ENCODE peak calls at places on chromosome 5, in six cellular contexts. Q, K, J, T, U and I are unnamed samples.

GRCh38 chr5:119269061-119269579 is 86.7 kb upstream of the TNFAIP8 start:
- DNase-seq in Q (peak), K (no peak), J (peak), T (no peak), U (no peak), I (peak)

GRCh38 chr5:44320188-44320587 is 69.0 kb downstream of the FGF10 start:
- DNase-seq in Q (no peak), K (no peak), J (no peak), T (no peak), U (no peak), I (no peak)

GRCh38 chr5:124628721-124629596 is 117.5 kb downstream of the ZNF608 start:
- DNase-seq in Q (no peak), K (no peak), J (no peak), T (peak), U (no peak), I (peak)

GRCh38 chr5:14036514-14036913 is 92.0 kb upstream of the DNAH5 start:
- DNase-seq in Q (no peak), K (no peak), J (no peak), T (peak), U (no peak), I (peak)

GRCh38 chr5:1065143-1065750 is 46.6 kb downstream of the SLC12A7 start:
- DNase-seq in Q (no peak), K (no peak), J (no peak), T (no peak), U (no peak), I (no peak)

GRCh38 chr5:167701103-167701502 is 590.3 kb upstream of the WWC1 start:
- DNase-seq in Q (no peak), K (no peak), J (no peak), T (no peak), U (no peak), I (no peak)

GRCh38 chr5:120436996-120437395 is 27.1 kb upstream of the PRR16 start:
- DNase-seq in Q (no peak), K (no peak), J (no peak), T (no peak), U (no peak), I (peak)

GRCh38 chr5:22314548-22314947 is 538.6 kb downstream of the CDH12 start:
- DNase-seq in Q (no peak), K (no peak), J (no peak), T (no peak), U (no peak), I (no peak)

GRCh38 chr5:79831910-79832309 is 142.3 kb downstream of the CMYA5 start:
- DNase-seq in Q (no peak), K (no peak), J (peak), T (no peak), U (no peak), I (no peak)

GRCh38 chr5:89498699-89499098 is 615.7 kb upstream of the MEF2C start:
- DNase-seq in Q (no peak), K (no peak), J (no peak), T (no peak), U (no peak), I (no peak)

GRCh38 chr5:123790226-123790625 is 278.2 kb downstream of the CSNK1G3 start:
- DNase-seq in Q (no peak), K (no peak), J (no peak), T (no peak), U (no peak), I (no peak)

GRCh38 chr5:14008819-14009311 is 64.4 kb upstream of the DNAH5 start:
- DNase-seq in Q (no peak), K (no peak), J (peak), T (no peak), U (no peak), I (peak)

GRCh38 chr5:74424162-74424868 is 216.2 kb downstream of the ENC1 start:
- DNase-seq in Q (no peak), K (no peak), J (peak), T (no peak), U (no peak), I (no peak)

GRCh38 chr5:32339198-32339597 is 26.5 kb upstream of the MTMR12 start:
- DNase-seq in Q (no peak), K (no peak), J (no peak), T (no peak), U (no peak), I (peak)

GRCh38 chr5:130110333-130110732 is 206.1 kb downstream of the CHSY3 start:
- DNase-seq in Q (no peak), K (no peak), J (no peak), T (no peak), U (no peak), I (no peak)

GRCh38 chr5:138676556-138677193 is 76.5 kb upstream of the CTNNA1 start:
- DNase-seq in Q (no peak), K (no peak), J (no peak), T (no peak), U (no peak), I (no peak)

GRCh38 chr5:108661030-108661429 is 86.7 kb upstream of the FER start:
- DNase-seq in Q (peak), K (no peak), J (no peak), T (no peak), U (no peak), I (no peak)

GRCh38 chr5:174581483-174581882 is 142.9 kb upstream of the MSX2 start:
- DNase-seq in Q (no peak), K (no peak), J (peak), T (peak), U (no peak), I (no peak)

GRCh38 chr5:31626156-31626555 is 12.8 kb upstream of the PDZD2 start:
- DNase-seq in Q (no peak), K (no peak), J (peak), T (no peak), U (no peak), I (no peak)

GRCh38 chr5:172049226-172049796 is 42.9 kb upstream of the FBXW11 start:
- DNase-seq in Q (no peak), K (no peak), J (no peak), T (no peak), U (no peak), I (no peak)

GRCh38 chr5:66642538-66642937 is 46.3 kb downstream of the MAST4 start:
- DNase-seq in Q (no peak), K (no peak), J (no peak), T (no peak), U (no peak), I (no peak)

GRCh38 chr5:111603446-111603827 is 91.1 kb upstream of the STARD4 start:
- DNase-seq in Q (peak), K (no peak), J (no peak), T (no peak), U (no peak), I (peak)

GRCh38 chr5:34977934-34978616 is 48.7 kb downstream of the DNAJC21 start:
- DNase-seq in Q (no peak), K (no peak), J (no peak), T (no peak), U (no peak), I (no peak)

GRCh38 chr5:146568161-146568560 is 52.2 kb upstream of the GPR151 start:
- DNase-seq in Q (no peak), K (no peak), J (no peak), T (no peak), U (no peak), I (no peak)

GRCh38 chr5:93246093-93246855 is 334.7 kb downstream of the NR2F1-AS1 start:
- DNase-seq in Q (peak), K (no peak), J (no peak), T (no peak), U (no peak), I (peak)

GRCh38 chr5:83400712-83401111 is 70.8 kb upstream of the VCAN start:
- DNase-seq in Q (peak), K (no peak), J (no peak), T (no peak), U (no peak), I (no peak)

GRCh38 chr5:174692982-174693422 is 31.4 kb upstream of the MSX2 start:
- DNase-seq in Q (no peak), K (no peak), J (no peak), T (no peak), U (no peak), I (no peak)

GRCh38 chr5:161763571-161763970 is 78.0 kb downstream of the GABRA6 start:
- DNase-seq in Q (no peak), K (no peak), J (no peak), T (no peak), U (no peak), I (no peak)

GRCh38 chr5:127031147-127031862 is 947 bp upstream of the MARCHF3 start:
- DNase-seq in Q (no peak), K (peak), J (peak), T (no peak), U (peak), I (no peak)

GRCh38 chr5:127029513-127030258 is 672 bp downstream of the MARCHF3 start:
- DNase-seq in Q (peak), K (peak), J (peak), T (no peak), U (no peak), I (peak)

GRCh38 chr5:127028822-127029457 is 1.4 kb downstream of the MARCHF3 start:
- DNase-seq in Q (peak), K (peak), J (peak), T (no peak), U (no peak), I (peak)

GRCh38 chr5:127031863-127032232 is 1.5 kb upstream of the MARCHF3 start:
- DNase-seq in Q (no peak), K (no peak), J (no peak), T (no peak), U (no peak), I (no peak)

DNA sequence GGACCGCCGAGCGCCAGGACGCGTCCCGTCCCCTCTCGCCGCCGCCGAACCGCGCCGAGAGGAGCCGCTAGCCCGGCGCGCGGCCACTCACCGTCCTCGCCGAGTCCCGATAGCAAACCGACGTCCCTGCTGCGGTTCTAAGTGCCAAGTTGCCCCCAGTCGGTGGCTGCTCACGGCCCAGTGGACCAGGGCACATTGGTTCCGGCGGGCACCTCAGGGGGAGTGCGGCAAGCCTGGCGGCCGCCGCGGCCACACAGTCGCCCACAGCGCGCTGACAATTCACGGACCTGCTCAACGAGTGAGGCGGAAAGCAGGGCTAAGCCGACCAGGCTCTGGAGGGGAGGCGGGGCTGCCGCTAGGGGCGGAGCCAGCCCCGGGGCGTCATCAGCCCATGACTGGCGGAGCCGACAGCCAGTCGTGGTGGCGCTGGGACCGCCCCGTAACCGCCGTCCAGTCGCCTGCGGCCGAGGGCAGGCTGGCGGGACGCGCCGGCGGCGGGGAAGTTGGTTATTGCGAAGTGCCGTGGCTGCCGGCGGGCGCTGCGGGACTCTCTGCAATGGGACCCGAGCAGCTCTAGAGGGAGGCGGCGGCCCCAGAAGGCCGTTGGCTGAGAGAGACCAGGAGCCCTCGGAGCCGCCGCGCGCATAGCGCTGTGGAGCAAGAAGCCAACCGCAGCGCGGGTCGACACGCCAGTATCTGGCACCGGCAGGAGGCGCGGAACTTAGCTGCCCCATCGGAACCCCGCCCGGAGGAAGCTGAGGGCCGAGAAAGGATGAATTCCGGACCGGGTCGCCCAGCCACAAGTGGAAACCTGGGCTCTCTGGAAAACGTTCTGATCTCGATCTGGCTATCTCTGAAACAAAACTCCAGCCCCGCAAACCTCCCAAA is at the start of gene MARCHF3:
- DNase-seq in Q (peak), K (peak), J (peak), T (peak), U (peak), I (peak)
- TF ChIP-seq POLR2A in Q (peak), K (peak), J (peak), T (peak), U (peak), I (peak)

GRCh38 chr5:180069589-180070247 is 1.8 kb downstream of the RNF130 start:
- DNase-seq in Q (no peak), K (no peak), J (no peak), T (no peak), U (no peak), I (no peak)
- TF ChIP-seq POLR2A in Q (no peak), K (no peak), J (peak), T (no peak), U (no peak), I (no peak)

DNA sequence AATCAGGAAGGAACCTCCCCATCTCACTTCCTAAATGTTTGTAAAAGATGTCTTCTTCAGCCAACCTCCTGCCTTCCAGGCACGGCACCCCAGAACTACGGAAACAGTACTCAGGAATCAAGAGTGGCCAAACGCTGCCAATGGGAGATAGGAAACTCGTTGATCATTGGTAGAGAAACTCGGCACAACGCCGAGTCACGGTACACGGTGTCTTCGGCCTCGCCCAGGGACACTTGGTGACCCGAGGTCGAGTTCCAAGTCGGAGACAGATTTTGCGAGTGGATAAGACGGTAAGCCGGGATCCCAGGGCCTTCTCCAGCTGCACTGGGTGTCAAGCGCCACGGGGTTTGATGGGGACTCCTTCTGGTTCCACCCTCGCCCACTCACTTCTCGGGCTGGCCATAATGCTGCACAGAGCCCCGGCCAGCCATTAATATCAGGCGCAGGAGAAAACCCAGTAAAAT is 343 bp downstream of the KIAA0825 start:
- DNase-seq in Q (peak), K (peak), J (peak), T (peak), U (peak), I (peak)
- TF ChIP-seq POLR2A in Q (no peak), K (no peak), J (no peak), T (no peak), U (no peak), I (no peak)

GRCh38 chr5:143562935-143563334 is 159.4 kb upstream of the NR3C1 start:
- DNase-seq in Q (peak), K (no peak), J (peak), T (no peak), U (no peak), I (peak)
- TF ChIP-seq POLR2A in Q (no peak), K (no peak), J (no peak), T (no peak), U (no peak), I (no peak)